ENCODE peak calls at places on chromosome 11, in ten cellular contexts. One of them, this sample, is unnamed.

GRCh38 chr11:2825261-2825885 is 60.2 kb downstream of the CDKN1C start:
- DNase-seq in heart left ventricle: peak
- DNase-seq in lower lobe of right lung: peak
- DNase-seq in OCI-LY7: no peak
- DNase-seq in ascending aorta: peak
- DNase-seq in ovary: peak
- DNase-seq in IMR-90: peak
- DNase-seq in brain microvascular endothelial cell: no peak
- DNase-seq in CD4-positive, alpha-beta memory T cell: no peak
- DNase-seq in A549: no peak
- DNase-seq in this sample: no peak

GRCh38 chr11:72705442-72706365 is 31.5 kb upstream of the PDE2A start:
- DNase-seq in heart left ventricle: no peak
- DNase-seq in lower lobe of right lung: no peak
- DNase-seq in OCI-LY7: no peak
- DNase-seq in ascending aorta: no peak
- DNase-seq in ovary: no peak
- DNase-seq in IMR-90: no peak
- DNase-seq in brain microvascular endothelial cell: no peak
- DNase-seq in CD4-positive, alpha-beta memory T cell: no peak
- DNase-seq in A549: no peak
- DNase-seq in this sample: no peak

GRCh38 chr11:119800171-119800570 is 71.2 kb upstream of the NECTIN1 start:
- DNase-seq in heart left ventricle: peak
- DNase-seq in lower lobe of right lung: peak
- DNase-seq in OCI-LY7: no peak
- DNase-seq in ascending aorta: no peak
- DNase-seq in ovary: no peak
- DNase-seq in IMR-90: no peak
- DNase-seq in brain microvascular endothelial cell: no peak
- DNase-seq in CD4-positive, alpha-beta memory T cell: no peak
- DNase-seq in A549: no peak
- DNase-seq in this sample: no peak

GRCh38 chr11:69686452-69686851 is 11.3 kb upstream of the LTO1 start:
- DNase-seq in heart left ventricle: no peak
- DNase-seq in lower lobe of right lung: no peak
- DNase-seq in OCI-LY7: no peak
- DNase-seq in ascending aorta: no peak
- DNase-seq in ovary: no peak
- DNase-seq in IMR-90: no peak
- DNase-seq in brain microvascular endothelial cell: no peak
- DNase-seq in CD4-positive, alpha-beta memory T cell: no peak
- DNase-seq in A549: no peak
- DNase-seq in this sample: no peak

GRCh38 chr11:80371931-80372330 is 931.1 kb upstream of the TENM4 start:
- DNase-seq in heart left ventricle: no peak
- DNase-seq in lower lobe of right lung: no peak
- DNase-seq in OCI-LY7: no peak
- DNase-seq in ascending aorta: no peak
- DNase-seq in ovary: no peak
- DNase-seq in IMR-90: no peak
- DNase-seq in brain microvascular endothelial cell: no peak
- DNase-seq in CD4-positive, alpha-beta memory T cell: no peak
- DNase-seq in A549: no peak
- DNase-seq in this sample: no peak

GRCh38 chr11:70107756-70108155 is 29.6 kb downstream of the ANO1 start:
- DNase-seq in heart left ventricle: no peak
- DNase-seq in lower lobe of right lung: no peak
- DNase-seq in OCI-LY7: no peak
- DNase-seq in ascending aorta: no peak
- DNase-seq in ovary: no peak
- DNase-seq in IMR-90: no peak
- DNase-seq in brain microvascular endothelial cell: no peak
- DNase-seq in CD4-positive, alpha-beta memory T cell: no peak
- DNase-seq in A549: no peak
- DNase-seq in this sample: no peak

GRCh38 chr11:132289590-132290256 is 919.3 kb downstream of the NTM start:
- DNase-seq in heart left ventricle: no peak
- DNase-seq in lower lobe of right lung: no peak
- DNase-seq in OCI-LY7: no peak
- DNase-seq in ascending aorta: no peak
- DNase-seq in ovary: no peak
- DNase-seq in IMR-90: no peak
- DNase-seq in brain microvascular endothelial cell: peak
- DNase-seq in CD4-positive, alpha-beta memory T cell: no peak
- DNase-seq in A549: no peak
- DNase-seq in this sample: no peak

GRCh38 chr11:125404136-125404810 is 91.8 kb downstream of the FEZ1 start:
- DNase-seq in heart left ventricle: no peak
- DNase-seq in lower lobe of right lung: no peak
- DNase-seq in OCI-LY7: no peak
- DNase-seq in ascending aorta: no peak
- DNase-seq in ovary: no peak
- DNase-seq in IMR-90: no peak
- DNase-seq in brain microvascular endothelial cell: no peak
- DNase-seq in CD4-positive, alpha-beta memory T cell: no peak
- DNase-seq in A549: no peak
- DNase-seq in this sample: no peak

GRCh38 chr11:45860348-45860747 is 13.1 kb downstream of the CRY2 start:
- DNase-seq in heart left ventricle: no peak
- DNase-seq in lower lobe of right lung: no peak
- DNase-seq in OCI-LY7: no peak
- DNase-seq in ascending aorta: peak
- DNase-seq in ovary: no peak
- DNase-seq in IMR-90: no peak
- DNase-seq in brain microvascular endothelial cell: no peak
- DNase-seq in CD4-positive, alpha-beta memory T cell: no peak
- DNase-seq in A549: no peak
- DNase-seq in this sample: no peak

GRCh38 chr11:45860764-45861510 is 13.7 kb downstream of the CRY2 start:
- DNase-seq in heart left ventricle: no peak
- DNase-seq in lower lobe of right lung: peak
- DNase-seq in OCI-LY7: no peak
- DNase-seq in ascending aorta: no peak
- DNase-seq in ovary: no peak
- DNase-seq in IMR-90: no peak
- DNase-seq in brain microvascular endothelial cell: no peak
- DNase-seq in CD4-positive, alpha-beta memory T cell: no peak
- DNase-seq in A549: no peak
- DNase-seq in this sample: no peak

GRCh38 chr11:45857834-45858492 is 10.7 kb downstream of the CRY2 start:
- DNase-seq in heart left ventricle: peak
- DNase-seq in lower lobe of right lung: peak
- DNase-seq in OCI-LY7: no peak
- DNase-seq in ascending aorta: peak
- DNase-seq in ovary: peak
- DNase-seq in IMR-90: peak
- DNase-seq in brain microvascular endothelial cell: peak
- DNase-seq in CD4-positive, alpha-beta memory T cell: no peak
- DNase-seq in A549: no peak
- DNase-seq in this sample: no peak

GRCh38 chr11:45859661-45860140 is 12.4 kb downstream of the CRY2 start:
- DNase-seq in heart left ventricle: peak
- DNase-seq in lower lobe of right lung: peak
- DNase-seq in OCI-LY7: no peak
- DNase-seq in ascending aorta: peak
- DNase-seq in ovary: peak
- DNase-seq in IMR-90: peak
- DNase-seq in brain microvascular endothelial cell: peak
- DNase-seq in CD4-positive, alpha-beta memory T cell: no peak
- DNase-seq in A549: no peak
- DNase-seq in this sample: peak

DNA sequence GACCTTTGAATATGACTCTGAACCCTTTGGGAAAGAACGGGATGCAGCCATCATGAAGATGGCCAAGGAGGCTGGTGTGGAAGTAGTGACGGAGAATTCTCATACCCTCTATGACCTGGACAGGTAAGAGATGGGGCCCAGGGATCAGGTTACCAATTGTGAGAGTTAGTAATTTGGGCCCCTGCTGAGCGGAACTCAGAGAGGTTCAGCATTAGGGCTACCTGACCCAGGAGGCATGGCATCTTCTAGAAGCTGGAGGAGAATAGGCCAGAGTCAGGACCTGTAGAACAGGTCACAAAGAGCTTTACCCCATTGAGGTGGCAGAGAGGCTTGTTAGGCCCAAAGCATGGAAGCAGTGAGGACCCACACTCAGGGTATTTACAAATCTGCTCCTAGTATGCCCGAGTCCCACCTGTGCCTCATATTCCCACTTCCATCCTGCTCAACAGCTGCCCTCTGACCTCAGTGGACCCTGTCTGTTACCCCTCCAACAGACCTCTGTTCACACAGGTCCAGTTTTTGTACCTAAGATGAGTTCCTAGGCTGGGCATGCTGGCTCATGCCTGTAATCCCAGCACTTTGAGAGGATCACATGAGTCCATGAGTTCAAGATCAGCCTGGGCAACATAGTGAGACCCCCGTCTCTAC is 11.6 kb downstream of the CRY2 start:
- DNase-seq in heart left ventricle: no peak
- DNase-seq in lower lobe of right lung: no peak
- DNase-seq in OCI-LY7: no peak
- DNase-seq in ascending aorta: peak
- DNase-seq in ovary: no peak
- DNase-seq in IMR-90: no peak
- DNase-seq in brain microvascular endothelial cell: no peak
- DNase-seq in CD4-positive, alpha-beta memory T cell: no peak
- DNase-seq in A549: no peak
- DNase-seq in this sample: no peak
- H3K27ac ChIP-seq in heart left ventricle: peak
- H3K27ac ChIP-seq in lower lobe of right lung: peak
- H3K27ac ChIP-seq in OCI-LY7: no peak
- H3K27ac ChIP-seq in ascending aorta: peak
- H3K27ac ChIP-seq in ovary: peak
- H3K27ac ChIP-seq in IMR-90: peak
- H3K27ac ChIP-seq in brain microvascular endothelial cell: no peak
- H3K27ac ChIP-seq in CD4-positive, alpha-beta memory T cell: no peak
- H3K27ac ChIP-seq in A549: no peak
- H3K27ac ChIP-seq in this sample: peak

GRCh38 chr11:74018331-74019005 is 9.6 kb upstream of the UCP3 start:
- DNase-seq in heart left ventricle: peak
- DNase-seq in lower lobe of right lung: peak
- DNase-seq in OCI-LY7: no peak
- DNase-seq in ascending aorta: peak
- DNase-seq in ovary: peak
- DNase-seq in IMR-90: peak
- DNase-seq in brain microvascular endothelial cell: peak
- DNase-seq in CD4-positive, alpha-beta memory T cell: no peak
- DNase-seq in A549: no peak
- DNase-seq in this sample: peak

GRCh38 chr11:74013141-74013540 is 4.3 kb upstream of the UCP3 start:
- DNase-seq in heart left ventricle: no peak
- DNase-seq in lower lobe of right lung: no peak
- DNase-seq in OCI-LY7: no peak
- DNase-seq in ascending aorta: no peak
- DNase-seq in ovary: no peak
- DNase-seq in IMR-90: no peak
- DNase-seq in brain microvascular endothelial cell: no peak
- DNase-seq in CD4-positive, alpha-beta memory T cell: no peak
- DNase-seq in A549: no peak
- DNase-seq in this sample: no peak

GRCh38 chr11:74014880-74015279 is 6.0 kb upstream of the UCP3 start:
- DNase-seq in heart left ventricle: no peak
- DNase-seq in lower lobe of right lung: no peak
- DNase-seq in OCI-LY7: no peak
- DNase-seq in ascending aorta: no peak
- DNase-seq in ovary: no peak
- DNase-seq in IMR-90: no peak
- DNase-seq in brain microvascular endothelial cell: no peak
- DNase-seq in CD4-positive, alpha-beta memory T cell: no peak
- DNase-seq in A549: no peak
- DNase-seq in this sample: no peak

GRCh38 chr11:74017631-74018030 is 8.7 kb upstream of the UCP3 start:
- DNase-seq in heart left ventricle: no peak
- DNase-seq in lower lobe of right lung: no peak
- DNase-seq in OCI-LY7: no peak
- DNase-seq in ascending aorta: no peak
- DNase-seq in ovary: no peak
- DNase-seq in IMR-90: no peak
- DNase-seq in brain microvascular endothelial cell: no peak
- DNase-seq in CD4-positive, alpha-beta memory T cell: no peak
- DNase-seq in A549: no peak
- DNase-seq in this sample: no peak

GRCh38 chr11:74015919-74016684 is 7.2 kb upstream of the UCP3 start:
- DNase-seq in heart left ventricle: no peak
- DNase-seq in lower lobe of right lung: no peak
- DNase-seq in OCI-LY7: no peak
- DNase-seq in ascending aorta: no peak
- DNase-seq in ovary: no peak
- DNase-seq in IMR-90: no peak
- DNase-seq in brain microvascular endothelial cell: no peak
- DNase-seq in CD4-positive, alpha-beta memory T cell: no peak
- DNase-seq in A549: no peak
- DNase-seq in this sample: no peak
- H3K4me3 ChIP-seq in heart left ventricle: no peak
- H3K4me3 ChIP-seq in lower lobe of right lung: no peak
- H3K4me3 ChIP-seq in OCI-LY7: no peak
- H3K4me3 ChIP-seq in ascending aorta: no peak
- H3K4me3 ChIP-seq in ovary: no peak
- H3K4me3 ChIP-seq in IMR-90: no peak
- H3K4me3 ChIP-seq in brain microvascular endothelial cell: no peak
- H3K4me3 ChIP-seq in CD4-positive, alpha-beta memory T cell: no peak
- H3K4me3 ChIP-seq in A549: no peak
- H3K4me3 ChIP-seq in this sample: no peak

GRCh38 chr11:86016451-86016850 is 52.4 kb downstream of the PICALM start:
- DNase-seq in heart left ventricle: no peak
- DNase-seq in lower lobe of right lung: no peak
- DNase-seq in OCI-LY7: no peak
- DNase-seq in ascending aorta: no peak
- DNase-seq in ovary: no peak
- DNase-seq in IMR-90: no peak
- DNase-seq in brain microvascular endothelial cell: no peak
- DNase-seq in CD4-positive, alpha-beta memory T cell: no peak
- DNase-seq in A549: no peak
- DNase-seq in this sample: no peak
- H3K27ac ChIP-seq in heart left ventricle: no peak
- H3K27ac ChIP-seq in lower lobe of right lung: no peak
- H3K27ac ChIP-seq in OCI-LY7: no peak
- H3K27ac ChIP-seq in ascending aorta: no peak
- H3K27ac ChIP-seq in ovary: no peak
- H3K27ac ChIP-seq in IMR-90: no peak
- H3K27ac ChIP-seq in brain microvascular endothelial cell: no peak
- H3K27ac ChIP-seq in CD4-positive, alpha-beta memory T cell: no peak
- H3K27ac ChIP-seq in A549: no peak
- H3K27ac ChIP-seq in this sample: no peak

GRCh38 chr11:67404515-67405195 is 772 bp downstream of the TBC1D10C start:
- DNase-seq in heart left ventricle: no peak
- DNase-seq in lower lobe of right lung: peak
- DNase-seq in OCI-LY7: no peak
- DNase-seq in ascending aorta: no peak
- DNase-seq in ovary: no peak
- DNase-seq in IMR-90: no peak
- DNase-seq in brain microvascular endothelial cell: no peak
- DNase-seq in CD4-positive, alpha-beta memory T cell: no peak
- DNase-seq in A549: no peak
- DNase-seq in this sample: peak

GRCh38 chr11:67406969-67407699 is 3.3 kb downstream of the TBC1D10C start:
- DNase-seq in heart left ventricle: no peak
- DNase-seq in lower lobe of right lung: peak
- DNase-seq in OCI-LY7: peak
- DNase-seq in ascending aorta: no peak
- DNase-seq in ovary: no peak
- DNase-seq in IMR-90: no peak
- DNase-seq in brain microvascular endothelial cell: no peak
- DNase-seq in CD4-positive, alpha-beta memory T cell: no peak
- DNase-seq in A549: no peak
- DNase-seq in this sample: no peak

GRCh38 chr11:67406420-67406968 is 2.6 kb downstream of the TBC1D10C start:
- DNase-seq in heart left ventricle: no peak
- DNase-seq in lower lobe of right lung: no peak
- DNase-seq in OCI-LY7: no peak
- DNase-seq in ascending aorta: no peak
- DNase-seq in ovary: no peak
- DNase-seq in IMR-90: no peak
- DNase-seq in brain microvascular endothelial cell: no peak
- DNase-seq in CD4-positive, alpha-beta memory T cell: no peak
- DNase-seq in A549: no peak
- DNase-seq in this sample: no peak

GRCh38 chr11:67405688-67406339 is 1.9 kb downstream of the TBC1D10C start:
- DNase-seq in heart left ventricle: no peak
- DNase-seq in lower lobe of right lung: no peak
- DNase-seq in OCI-LY7: no peak
- DNase-seq in ascending aorta: no peak
- DNase-seq in ovary: no peak
- DNase-seq in IMR-90: no peak
- DNase-seq in brain microvascular endothelial cell: no peak
- DNase-seq in CD4-positive, alpha-beta memory T cell: no peak
- DNase-seq in A549: no peak
- DNase-seq in this sample: no peak

GRCh38 chr11:67405196-67405567 is 1.3 kb downstream of the TBC1D10C start:
- DNase-seq in heart left ventricle: no peak
- DNase-seq in lower lobe of right lung: no peak
- DNase-seq in OCI-LY7: no peak
- DNase-seq in ascending aorta: no peak
- DNase-seq in ovary: no peak
- DNase-seq in IMR-90: no peak
- DNase-seq in brain microvascular endothelial cell: no peak
- DNase-seq in CD4-positive, alpha-beta memory T cell: no peak
- DNase-seq in A549: no peak
- DNase-seq in this sample: no peak
- H3K4me3 ChIP-seq in heart left ventricle: no peak
- H3K4me3 ChIP-seq in lower lobe of right lung: peak
- H3K4me3 ChIP-seq in OCI-LY7: peak
- H3K4me3 ChIP-seq in ascending aorta: no peak
- H3K4me3 ChIP-seq in ovary: no peak
- H3K4me3 ChIP-seq in IMR-90: no peak
- H3K4me3 ChIP-seq in brain microvascular endothelial cell: no peak
- H3K4me3 ChIP-seq in CD4-positive, alpha-beta memory T cell: peak
- H3K4me3 ChIP-seq in A549: no peak
- H3K4me3 ChIP-seq in this sample: no peak

This sample was measured in right lobe of liver.